ENCODE peak calls at places on chromosomes 13 and 19, in ten cellular contexts. W is neuronal stem cell; Q is Karpas-422; F is skeletal muscle cell; I is HT-29; E is psoas muscle; B is A172; K is GM04503; J is activated CD4-positive, CD25-positive, alpha-beta regulatory T cell treated with anti-CD3 and anti-CD28 coated beads, Interleukin-2, amount 50 U/mL, for 72 hours; A is WTC11. X is an unnamed sample.
A peak's percentile ranks its signal among the peaks of the same experiment; 100 is the strongest.

GRCh38 chr19:33720155-33720493 is 76.5 kb upstream of the KCTD15 start:
- DNase-seq in W (no peak), Q (no peak), F (no peak), I (no peak), E (no peak), B (no peak), K (no peak), J (no peak), A (no peak), X (no peak)

GRCh38 chr13:44806841-44807240 is 182.4 kb downstream of the NUFIP1 start:
- DNase-seq in W (no peak), Q (no peak), F (no peak), I (no peak), E (no peak), B (no peak), K (no peak), J (no peak), A (no peak), X (no peak)

GRCh38 chr13:74574964-74575728 is 440.9 kb upstream of the KLF12 start:
- DNase-seq in W (no peak), Q (no peak), F (no peak), I (no peak), E (no peak), B (no peak), K (no peak), J (no peak), A (no peak), X (no peak)

GRCh38 chr13:78595458-78595818 is 7.9 kb downstream of the POU4F1 start:
- DNase-seq in W (no peak), Q (no peak), F (no peak), I (no peak), E (no peak), B (no peak), K (no peak), J (no peak), A (peak; percentile 41), X (peak; percentile 62)

GRCh38 chr13:107799001-107799400 is 416.3 kb downstream of the LIG4 start:
- DNase-seq in W (no peak), Q (no peak), F (peak; percentile 22), I (peak; percentile 5), E (no peak), B (no peak), K (peak; percentile 9), J (no peak), A (no peak), X (no peak)

GRCh38 chr19:4555657-4556561 is 3.6 kb downstream of the SEMA6B start:
- DNase-seq in W (no peak), Q (peak; percentile 88), F (no peak), I (peak; percentile 74), E (no peak), B (peak; percentile 36), K (no peak), J (no peak), A (peak; percentile 80), X (peak; percentile 75)

GRCh38 chr19:33416307-33417215 is 43.1 kb downstream of the CEBPG start:
- DNase-seq in W (peak; percentile 50), Q (peak; percentile 84), F (peak; percentile 26), I (peak; percentile 93), E (no peak), B (peak; percentile 74), K (no peak), J (peak; percentile 56), A (peak; percentile 87), X (peak; percentile 93)

GRCh38 chr19:7970716-7971448 is 27.4 kb upstream of the TIMM44 start:
- DNase-seq in W (peak; percentile 63), Q (peak; percentile 65), F (no peak), I (peak; percentile 41), E (peak; percentile 65), B (peak; percentile 41), K (no peak), J (no peak), A (peak; percentile 85), X (peak; percentile 82)

GRCh38 chr13:43877788-43878187 is 1.8 kb downstream of the CCDC122 start:
- DNase-seq in W (no peak), Q (no peak), F (no peak), I (no peak), E (no peak), B (no peak), K (no peak), J (no peak), A (no peak), X (no peak)

GRCh38 chr19:31534231-31534630 is 185.0 kb upstream of the TSHZ3 start:
- DNase-seq in W (no peak), Q (no peak), F (no peak), I (no peak), E (no peak), B (no peak), K (no peak), J (no peak), A (no peak), X (no peak)

GRCh38 chr13:71866173-71867091 is 572 bp downstream of the DACH1 start:
- DNase-seq in W (no peak), Q (no peak), F (no peak), I (no peak), E (peak; percentile 59), B (no peak), K (no peak), J (no peak), A (peak; percentile 36), X (peak; percentile 61)

GRCh38 chr13:28313579-28313978 is 175.2 kb downstream of the PAN3 start:
- DNase-seq in W (no peak), Q (peak; percentile 53), F (no peak), I (peak; percentile 38), E (no peak), B (peak; percentile 31), K (no peak), J (no peak), A (peak; percentile 36), X (no peak)

GRCh38 chr19:2887391-2887914 is 13.3 kb upstream of the ZNF57 start:
- DNase-seq in W (no peak), Q (peak; percentile 80), F (no peak), I (peak; percentile 87), E (no peak), B (peak; percentile 84), K (peak; percentile 36), J (no peak), A (no peak), X (no peak)

GRCh38 chr13:45626731-45627374 is 11.3 kb upstream of the ERICH6B start:
- DNase-seq in W (no peak), Q (no peak), F (no peak), I (no peak), E (no peak), B (no peak), K (no peak), J (no peak), A (no peak), X (peak; percentile 86)

GRCh38 chr19:7792286-7792685 is 29.2 kb downstream of the CLEC4M start:
- DNase-seq in W (no peak), Q (no peak), F (no peak), I (no peak), E (no peak), B (no peak), K (no peak), J (no peak), A (no peak), X (peak; percentile 89)

GRCh38 chr19:42363614-42364346 is 26.3 kb downstream of the CNFN start:
- DNase-seq in W (no peak), Q (peak; percentile 65), F (no peak), I (no peak), E (no peak), B (no peak), K (no peak), J (no peak), A (no peak), X (no peak)

GRCh38 chr13:102642475-102642874 is 45.7 kb downstream of the TPP2 start:
- DNase-seq in W (no peak), Q (no peak), F (no peak), I (no peak), E (peak; percentile 87), B (no peak), K (no peak), J (no peak), A (no peak), X (no peak)

GRCh38 chr19:42634409-42635232 is 39.9 kb upstream of the CEACAM8 start:
- DNase-seq in W (no peak), Q (peak; percentile 85), F (no peak), I (peak; percentile 79), E (no peak), B (peak; percentile 56), K (no peak), J (peak; percentile 56), A (peak; percentile 64), X (no peak)

GRCh38 chr13:99275093-99275469 is 16.9 kb upstream of the GPR18 start:
- DNase-seq in W (no peak), Q (no peak), F (peak; percentile 40), I (no peak), E (no peak), B (peak; percentile 52), K (no peak), J (no peak), A (no peak), X (no peak)

X was measured in islet precursor cell.